ENCODE peak calls at places on chromosome 5, in nine cellular contexts. J is OCI-LY7; T is spleen; C is CD8-positive, alpha-beta T cell; M is left lung; Z is heart right ventricle; I is heart left ventricle; O is sigmoid colon; Q is stomach. U is an unnamed sample.
A peak's percentile ranks its signal among the peaks of the same experiment; 100 is the strongest.

GRCh38 chr5:107217721-107218130 is 453.0 kb downstream of the EFNA5 start:
- DNase-seq in J (no peak), T (no peak), C (no peak), M (no peak), Z (peak; percentile 64), I (peak; percentile 62), O (peak; percentile 78), Q (no peak), U (peak; percentile 79)

GRCh38 chr5:142426129-142426641 is 101.4 kb upstream of the SPRY4 start:
- DNase-seq in J (no peak), T (no peak), C (no peak), M (no peak), Z (peak; percentile 60), I (peak; percentile 77), O (peak; percentile 80), Q (peak; percentile 51), U (peak; percentile 80)

GRCh38 chr5:157288405-157289163 is 22.7 kb downstream of the CYFIP2 start:
- DNase-seq in J (no peak), T (no peak), C (no peak), M (no peak), Z (no peak), I (no peak), O (no peak), Q (no peak), U (no peak)

GRCh38 chr5:10461904-10462542 is 20.3 kb downstream of the ROPN1L start:
- DNase-seq in J (no peak), T (peak; percentile 29), C (no peak), M (no peak), Z (no peak), I (no peak), O (no peak), Q (no peak), U (no peak)

GRCh38 chr5:33755216-33755615 is 136.6 kb downstream of the ADAMTS12 start:
- DNase-seq in J (no peak), T (no peak), C (no peak), M (no peak), Z (no peak), I (no peak), O (no peak), Q (no peak), U (no peak)

GRCh38 chr5:73442152-73442860 is 6.3 kb downstream of the FOXD1 start:
- DNase-seq in J (no peak), T (no peak), C (no peak), M (no peak), Z (no peak), I (no peak), O (no peak), Q (no peak), U (no peak)

GRCh38 chr5:60261732-60262131 is 368.2 kb upstream of the PDE4D start:
- DNase-seq in J (no peak), T (no peak), C (no peak), M (no peak), Z (no peak), I (no peak), O (no peak), Q (no peak), U (no peak)

GRCh38 chr5:136276946-136277345 is 84.0 kb upstream of the SMIM32 start:
- DNase-seq in J (no peak), T (no peak), C (no peak), M (no peak), Z (no peak), I (no peak), O (no peak), Q (no peak), U (no peak)

GRCh38 chr5:148005788-148006520 is 57.8 kb upstream of the SPINK5 start:
- DNase-seq in J (peak; percentile 8), T (no peak), C (no peak), M (peak; percentile 19), Z (no peak), I (no peak), O (no peak), Q (no peak), U (no peak)

GRCh38 chr5:97062046-97062445 is 80.4 kb downstream of the LIX1 start:
- DNase-seq in J (no peak), T (no peak), C (no peak), M (no peak), Z (no peak), I (no peak), O (no peak), Q (no peak), U (no peak)

GRCh38 chr5:72387985-72388384 is 67.8 kb downstream of the PTCD2 start:
- DNase-seq in J (no peak), T (no peak), C (no peak), M (no peak), Z (no peak), I (no peak), O (no peak), Q (no peak), U (no peak)

GRCh38 chr5:60463179-60463868 is 236.6 kb downstream of the DEPDC1B start:
- DNase-seq in J (no peak), T (no peak), C (no peak), M (no peak), Z (no peak), I (no peak), O (no peak), Q (no peak), U (no peak)

GRCh38 chr5:145924849-145925248 is 11.5 kb upstream of the SH3RF2 start:
- DNase-seq in J (no peak), T (no peak), C (no peak), M (no peak), Z (no peak), I (no peak), O (no peak), Q (no peak), U (no peak)

GRCh38 chr5:74686962-74687751 is 2.1 kb downstream of the HEXB start:
- DNase-seq in J (no peak), T (no peak), C (no peak), M (no peak), Z (no peak), I (no peak), O (no peak), Q (no peak), U (no peak)

GRCh38 chr5:10111575-10111974 is 138.1 kb downstream of the ATPSCKMT start:
- DNase-seq in J (peak; percentile 10), T (no peak), C (no peak), M (no peak), Z (no peak), I (no peak), O (no peak), Q (no peak), U (no peak)

GRCh38 chr5:141978389-141978788 is 9.5 kb downstream of the RNF14 start:
- DNase-seq in J (no peak), T (no peak), C (no peak), M (no peak), Z (no peak), I (no peak), O (no peak), Q (no peak), U (no peak)

GRCh38 chr5:369151-369939 is 47.8 kb downstream of the AHRR start:
- DNase-seq in J (peak; percentile 8), T (peak; percentile 71), C (no peak), M (peak; percentile 39), Z (no peak), I (peak; percentile 17), O (peak; percentile 40), Q (no peak), U (peak; percentile 54)

GRCh38 chr5:100828071-100828689 is 74.9 kb downstream of the ST8SIA4 start:
- DNase-seq in J (no peak), T (no peak), C (no peak), M (no peak), Z (no peak), I (no peak), O (peak; percentile 26), Q (no peak), U (no peak)

GRCh38 chr5:31823477-31823876 is 184.5 kb downstream of the PDZD2 start:
- DNase-seq in J (no peak), T (no peak), C (no peak), M (no peak), Z (no peak), I (no peak), O (no peak), Q (no peak), U (no peak)

GRCh38 chr5:171850354-171850947 is 64.8 kb downstream of the SMIM23 start:
- DNase-seq in J (peak; percentile 24), T (no peak), C (no peak), M (no peak), Z (no peak), I (no peak), O (no peak), Q (no peak), U (no peak)

GRCh38 chr5:54469655-54470054 is 14.2 kb downstream of the HSPB3 start:
- DNase-seq in J (peak; percentile 57), T (no peak), C (no peak), M (no peak), Z (no peak), I (no peak), O (no peak), Q (no peak), U (no peak)

GRCh38 chr5:39794511-39794910 is 369.7 kb upstream of the DAB2 start:
- DNase-seq in J (no peak), T (no peak), C (no peak), M (no peak), Z (no peak), I (no peak), O (no peak), Q (no peak), U (no peak)

GRCh38 chr5:154830219-154830595 is 20.2 kb downstream of the FAXDC2 start:
- DNase-seq in J (no peak), T (no peak), C (no peak), M (no peak), Z (no peak), I (no peak), O (peak; percentile 12), Q (no peak), U (no peak)

GRCh38 chr5:134069553-134069952 is 44.9 kb upstream of the TCF7 start:
- DNase-seq in J (no peak), T (no peak), C (no peak), M (no peak), Z (no peak), I (no peak), O (no peak), Q (no peak), U (no peak)
- H3K4me3 ChIP-seq in J (no peak overlapping the region), T (no peak overlapping the region), C (no peak overlapping the region), M (no peak overlapping the region), Z (no peak overlapping the region), I (no peak overlapping the region), O (no peak overlapping the region), Q (no peak overlapping the region), U (no peak overlapping the region)

GRCh38 chr5:132677682-132678400 is 4.1 kb downstream of the IL4 start:
- DNase-seq in J (no peak), T (no peak), C (no peak), M (no peak), Z (no peak), I (no peak), O (no peak), Q (no peak), U (peak; percentile 16)
- H3K27ac ChIP-seq in J (no peak overlapping the region), T (no peak overlapping the region), C (no peak overlapping the region), M (no peak overlapping the region), Z (no peak overlapping the region), I (no peak overlapping the region), O (peak overlapping the region; percentile 57), Q (no peak overlapping the region), U (no peak overlapping the region)

GRCh38 chr5:3177338-3177737 is 418.3 kb upstream of the IRX1 start:
- DNase-seq in J (no peak), T (no peak), C (no peak), M (no peak), Z (no peak), I (no peak), O (no peak), Q (no peak), U (no peak)
- H3K4me1 ChIP-seq in J (no peaks in the 10 kb centered on the region), T (no peaks in the 10 kb centered on the region), C (no peaks in the 10 kb centered on the region), M (no peaks in the 10 kb centered on the region), Z (no peaks in the 10 kb centered on the region), I (no peaks in the 10 kb centered on the region), O (no peaks in the 10 kb centered on the region), Q (no peaks in the 10 kb centered on the region), U (no peaks in the 10 kb centered on the region)

GRCh38 chr5:151155149-151155776 is 2.3 kb downstream of the ANXA6 start:
- DNase-seq in J (peak; percentile 67), T (peak; percentile 86), C (peak; percentile 55), M (no peak), Z (no peak), I (no peak), O (no peak), Q (no peak), U (no peak)
- H3K4me3 ChIP-seq in J (peak overlapping the region; percentile 34), T (peak overlapping the region; percentile 79), C (peak overlapping the region; percentile 52), M (peak overlapping the region; percentile 80), Z (no peak overlapping the region), I (peak overlapping the region; percentile 62), O (peak overlapping the region; percentile 82), Q (peak overlapping the region; percentile 75), U (peak overlapping the region; percentile 79)

U was measured in right atrium auricular region.